ENCODE peak calls at places on chromosomes 1 and 21, in four cellular contexts. One of them, this sample, is unnamed. For H3K4me1, the result is how much of the 10 kb centered on the place peaks cover.

GRCh38 chr1:34320081-34320480 is 143.4 kb downstream of the C1orf94 start:
- DNase-seq in thoracic aorta: no peak
- DNase-seq in hepatocyte: peak
- DNase-seq in GM23338: no peak
- DNase-seq in this sample: no peak

GRCh38 chr1:222331765-222332164 is 216.1 kb downstream of the HHIPL2 start:
- DNase-seq in GM23338: no peak
- DNase-seq in thoracic aorta: no peak
- DNase-seq in hepatocyte: no peak
- DNase-seq in this sample: no peak

GRCh38 chr1:187759934-187760333 is 931.2 kb downstream of the PLA2G4A start:
- DNase-seq in hepatocyte: peak
- DNase-seq in GM23338: no peak
- DNase-seq in thoracic aorta: no peak
- DNase-seq in this sample: no peak

GRCh38 chr1:93433407-93433961 is 14.4 kb upstream of the FNBP1L start:
- DNase-seq in thoracic aorta: no peak
- DNase-seq in GM23338: peak
- DNase-seq in hepatocyte: peak
- DNase-seq in this sample: no peak

GRCh38 chr1:207603777-207604176 is 41.2 kb upstream of the CR1L start:
- DNase-seq in hepatocyte: peak
- DNase-seq in thoracic aorta: no peak
- DNase-seq in GM23338: no peak
- DNase-seq in this sample: no peak

GRCh38 chr1:11777653-11778322 is 15.8 kb downstream of the C1orf167 start:
- DNase-seq in GM23338: no peak
- DNase-seq in hepatocyte: no peak
- DNase-seq in thoracic aorta: no peak
- DNase-seq in this sample: no peak

GRCh38 chr1:98556521-98557158 is 104.9 kb upstream of the SNX7 start:
- DNase-seq in thoracic aorta: no peak
- DNase-seq in GM23338: peak
- DNase-seq in hepatocyte: peak
- DNase-seq in this sample: peak

GRCh38 chr1:227312364-227313025 is 5.8 kb downstream of the CDC42BPA start:
- DNase-seq in thoracic aorta: no peak
- DNase-seq in hepatocyte: no peak
- DNase-seq in GM23338: no peak
- DNase-seq in this sample: no peak

GRCh38 chr21:45780647-45781046 is 137.1 kb downstream of the PCBP3 start:
- DNase-seq in GM23338: no peak
- DNase-seq in thoracic aorta: no peak
- DNase-seq in hepatocyte: no peak
- DNase-seq in this sample: no peak

GRCh38 chr1:59322394-59323179 is 25.7 kb downstream of the FGGY start:
- DNase-seq in hepatocyte: no peak
- DNase-seq in GM23338: no peak
- DNase-seq in thoracic aorta: no peak
- DNase-seq in this sample: no peak

GRCh38 chr1:94926915-94927404 is at the start of gene CNN3:
- DNase-seq in thoracic aorta: peak
- DNase-seq in hepatocyte: peak
- DNase-seq in GM23338: peak
- DNase-seq in this sample: peak
- H3K4me1 ChIP-seq in thoracic aorta: under half
- H3K4me1 ChIP-seq in hepatocyte: under half
- H3K4me1 ChIP-seq in GM23338: under half
- H3K4me1 ChIP-seq in this sample: under half

GRCh38 chr1:151739590-151740355 is 18.5 kb downstream of the RIIAD1 start:
- DNase-seq in GM23338: peak
- DNase-seq in thoracic aorta: no peak
- DNase-seq in hepatocyte: peak
- DNase-seq in this sample: no peak
- TF ChIP-seq CTCF in GM23338: no peak
- TF ChIP-seq CTCF in thoracic aorta: no peak
- TF ChIP-seq CTCF in hepatocyte: no peak
- TF ChIP-seq CTCF in this sample: no peak

GRCh38 chr1:201641524-201642253 is 102.8 kb downstream of the NAV1 start:
- DNase-seq in hepatocyte: no peak
- DNase-seq in thoracic aorta: no peak
- DNase-seq in GM23338: no peak
- DNase-seq in this sample: no peak
- H3K27ac ChIP-seq in hepatocyte: no peak
- H3K27ac ChIP-seq in thoracic aorta: no peak
- H3K27ac ChIP-seq in GM23338: no peak
- H3K27ac ChIP-seq in this sample: no peak

GRCh38 chr21:34995979-34996303 is 53.2 kb downstream of the RUNX1 start:
- DNase-seq in GM23338: no peak
- DNase-seq in hepatocyte: no peak
- DNase-seq in thoracic aorta: no peak
- DNase-seq in this sample: no peak

GRCh38 chr21:35002879-35003722 is 46.0 kb downstream of the RUNX1 start:
- DNase-seq in GM23338: no peak
- DNase-seq in hepatocyte: no peak
- DNase-seq in thoracic aorta: no peak
- DNase-seq in this sample: peak

GRCh38 chr21:34997295-34997694 is 51.8 kb downstream of the RUNX1 start:
- DNase-seq in thoracic aorta: no peak
- DNase-seq in GM23338: no peak
- DNase-seq in hepatocyte: no peak
- DNase-seq in this sample: no peak

GRCh38 chr21:34996304-34997081 is 52.6 kb downstream of the RUNX1 start:
- DNase-seq in thoracic aorta: no peak
- DNase-seq in GM23338: no peak
- DNase-seq in hepatocyte: no peak
- DNase-seq in this sample: peak

GRCh38 chr21:34999397-34999941 is 49.6 kb downstream of the RUNX1 start:
- DNase-seq in GM23338: no peak
- DNase-seq in hepatocyte: no peak
- DNase-seq in thoracic aorta: no peak
- DNase-seq in this sample: peak
- H3K4me1 ChIP-seq in GM23338: under half
- H3K4me1 ChIP-seq in hepatocyte: under half
- H3K4me1 ChIP-seq in thoracic aorta: under half
- H3K4me1 ChIP-seq in this sample: under half

DNA sequence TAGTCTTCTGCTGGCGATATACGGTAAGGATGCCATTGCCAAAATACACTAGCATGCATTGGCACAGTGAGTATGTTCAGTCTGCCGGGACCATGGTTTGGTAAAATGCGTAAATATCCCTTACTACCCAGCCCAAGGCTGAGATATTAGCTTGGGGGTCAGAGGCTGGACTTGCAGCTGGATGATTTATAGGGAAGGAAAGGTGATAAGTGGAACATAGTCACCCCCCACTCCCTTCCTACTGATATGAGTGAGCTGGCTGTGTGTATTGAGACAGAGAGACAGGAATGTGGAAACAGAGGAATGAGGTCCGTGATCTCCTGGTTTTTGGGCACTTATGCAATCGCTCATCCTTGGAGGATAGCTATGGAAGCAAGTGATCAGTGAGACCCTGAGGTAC is 642.8 kb downstream of the KCNT2 start:
- DNase-seq in GM23338: no peak
- DNase-seq in hepatocyte: no peak
- DNase-seq in thoracic aorta: no peak
- DNase-seq in this sample: no peak
- TF ChIP-seq CTCF in GM23338: no peak
- TF ChIP-seq CTCF in hepatocyte: no peak
- TF ChIP-seq CTCF in thoracic aorta: no peak
- TF ChIP-seq CTCF in this sample: no peak

GRCh38 chr1:245091171-245091621 is 63.6 kb upstream of the KIF26B start:
- DNase-seq in GM23338: no peak
- DNase-seq in thoracic aorta: no peak
- DNase-seq in hepatocyte: no peak
- DNase-seq in this sample: no peak
- H3K27ac ChIP-seq in GM23338: no peak
- H3K27ac ChIP-seq in thoracic aorta: no peak
- H3K27ac ChIP-seq in hepatocyte: peak
- H3K27ac ChIP-seq in this sample: no peak

DNA sequence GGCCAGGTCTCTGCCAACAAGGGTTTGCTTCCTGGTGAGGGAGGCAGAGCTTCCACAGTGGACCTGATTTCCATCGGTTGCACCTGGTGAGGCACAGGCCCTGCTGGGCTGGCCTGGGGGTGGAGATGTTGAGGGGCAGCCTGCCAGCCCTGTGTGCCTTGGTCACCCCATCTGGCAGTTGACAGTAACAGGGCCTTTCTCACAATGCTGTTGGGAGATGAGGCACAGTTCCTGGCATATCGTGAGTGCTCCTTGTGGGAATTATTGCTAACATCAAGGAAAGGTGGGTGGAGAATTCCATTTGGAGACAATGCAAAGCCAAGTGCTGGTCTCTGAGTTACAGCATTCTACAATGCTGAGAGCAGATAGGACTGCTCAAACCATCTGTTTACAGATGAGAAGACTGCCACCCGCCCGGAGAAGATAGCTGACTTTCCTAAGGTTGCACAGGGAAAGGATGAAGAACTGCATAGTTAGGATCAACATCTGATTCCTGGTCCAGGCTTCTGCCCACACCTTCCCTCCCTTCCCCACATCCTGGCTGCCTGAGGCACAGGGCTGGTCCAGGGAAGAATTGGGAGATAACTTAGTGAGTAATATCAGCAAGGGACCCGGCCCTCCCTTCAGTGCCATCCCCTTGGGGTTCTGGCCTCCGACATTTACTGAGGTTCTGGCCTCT is 1.8 kb downstream of the SERINC2 start:
- DNase-seq in thoracic aorta: no peak
- DNase-seq in hepatocyte: no peak
- DNase-seq in GM23338: no peak
- DNase-seq in this sample: no peak
- H3K4me1 ChIP-seq in thoracic aorta: under half
- H3K4me1 ChIP-seq in hepatocyte: under half
- H3K4me1 ChIP-seq in GM23338: under half
- H3K4me1 ChIP-seq in this sample: under half

DNA sequence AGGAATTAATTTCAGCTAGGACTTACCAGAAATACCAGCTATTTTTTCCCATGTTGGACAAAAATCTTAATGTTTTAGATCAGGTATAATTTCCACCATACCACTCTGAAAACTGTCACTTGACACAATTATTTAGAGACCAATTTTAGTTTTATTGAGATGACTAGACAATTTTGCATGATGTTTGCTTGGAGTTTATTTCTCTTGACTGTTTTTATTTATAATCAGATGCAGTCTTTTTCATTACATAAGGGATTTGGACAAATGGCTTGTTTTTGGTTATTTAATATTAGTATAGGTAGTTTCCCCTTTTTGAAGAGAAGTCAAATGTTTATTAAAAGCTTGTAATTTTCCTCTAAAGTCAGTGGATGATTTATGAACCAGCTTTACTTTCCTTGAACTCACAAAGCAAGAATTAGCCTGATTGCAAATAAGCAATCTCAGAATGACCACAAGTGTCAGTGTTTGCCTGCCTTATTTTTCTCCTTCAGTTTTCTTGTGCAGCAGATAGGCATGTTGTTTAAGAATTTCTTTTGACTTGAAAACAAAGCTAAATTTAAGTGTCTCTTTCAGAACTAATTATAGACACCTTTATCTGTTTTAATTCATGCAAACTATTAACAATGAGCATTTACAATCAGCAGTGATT is 3.8 kb upstream of the B3GALT2 start:
- DNase-seq in hepatocyte: peak
- DNase-seq in thoracic aorta: no peak
- DNase-seq in GM23338: no peak
- DNase-seq in this sample: peak
- TF ChIP-seq CTCF in hepatocyte: peak
- TF ChIP-seq CTCF in thoracic aorta: peak
- TF ChIP-seq CTCF in GM23338: no peak
- TF ChIP-seq CTCF in this sample: peak

DNA sequence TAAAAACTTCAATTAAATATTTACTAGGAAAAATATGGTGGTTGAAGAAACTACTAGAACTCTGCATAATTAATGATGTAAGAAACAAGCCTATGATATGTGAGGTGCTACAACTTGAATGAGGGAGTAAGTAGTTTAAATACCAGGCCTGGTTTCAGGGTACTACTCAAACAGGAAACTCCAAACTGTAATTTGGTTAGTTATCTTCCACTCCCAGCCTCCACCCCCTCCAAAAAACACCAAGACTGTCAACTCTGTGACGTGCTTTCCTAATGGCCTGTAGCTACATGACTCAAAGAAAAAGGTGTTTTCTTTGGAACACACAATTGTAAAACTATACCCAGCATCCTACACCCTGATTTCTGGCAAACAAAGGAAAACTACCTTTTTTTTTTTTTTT is 55.9 kb upstream of the RCC1 start:
- DNase-seq in GM23338: no peak
- DNase-seq in thoracic aorta: no peak
- DNase-seq in hepatocyte: no peak
- DNase-seq in this sample: peak
- H3K27ac ChIP-seq in GM23338: no peak
- H3K27ac ChIP-seq in thoracic aorta: no peak
- H3K27ac ChIP-seq in hepatocyte: no peak
- H3K27ac ChIP-seq in this sample: no peak

GRCh38 chr1:217965156-217965786 is 319.8 kb upstream of the RRP15 start:
- DNase-seq in thoracic aorta: no peak
- DNase-seq in GM23338: no peak
- DNase-seq in hepatocyte: no peak
- DNase-seq in this sample: no peak
- H3K4me1 ChIP-seq in thoracic aorta: under half
- H3K4me1 ChIP-seq in GM23338: under half
- H3K4me1 ChIP-seq in hepatocyte: under half
- H3K4me1 ChIP-seq in this sample: under half